ENCODE peak calls at places on chromosomes 6 and 20, in seven cellular contexts. One of them, this sample, is unnamed.

GRCh38 chr20:25692499-25692898 is 4.2 kb downstream of the ZNF337 start:
- DNase-seq in heart left ventricle: no peak
- DNase-seq in heart right ventricle: no peak
- DNase-seq in GM12865: no peak
- DNase-seq in breast epithelium: no peak
- DNase-seq in mesothelial cell of epicardium: no peak
- DNase-seq in activated CD8-positive, alpha-beta T cell treated with anti-CD3 and anti-CD28 coated beads for 36 hours: no peak
- DNase-seq in this sample: no peak

GRCh38 chr6:85135376-85136094 is 314.3 kb upstream of the NT5E start:
- DNase-seq in heart right ventricle: no peak
- DNase-seq in GM12865: no peak
- DNase-seq in mesothelial cell of epicardium: no peak
- DNase-seq in heart left ventricle: no peak
- DNase-seq in breast epithelium: no peak
- DNase-seq in activated CD8-positive, alpha-beta T cell treated with anti-CD3 and anti-CD28 coated beads for 36 hours: no peak
- DNase-seq in this sample: no peak

GRCh38 chr6:147504848-147505247 is 3.6 kb upstream of the SAMD5 start:
- DNase-seq in activated CD8-positive, alpha-beta T cell treated with anti-CD3 and anti-CD28 coated beads for 36 hours: no peak
- DNase-seq in breast epithelium: no peak
- DNase-seq in GM12865: no peak
- DNase-seq in heart right ventricle: no peak
- DNase-seq in mesothelial cell of epicardium: no peak
- DNase-seq in heart left ventricle: no peak
- DNase-seq in this sample: no peak

GRCh38 chr20:20317195-20318113 is 50.5 kb upstream of the INSM1 start:
- DNase-seq in mesothelial cell of epicardium: no peak
- DNase-seq in breast epithelium: no peak
- DNase-seq in heart right ventricle: no peak
- DNase-seq in heart left ventricle: peak
- DNase-seq in GM12865: peak
- DNase-seq in activated CD8-positive, alpha-beta T cell treated with anti-CD3 and anti-CD28 coated beads for 36 hours: no peak
- DNase-seq in this sample: no peak

GRCh38 chr6:118522422-118522821 is 25.7 kb upstream of the PLN start:
- DNase-seq in mesothelial cell of epicardium: no peak
- DNase-seq in GM12865: no peak
- DNase-seq in heart right ventricle: no peak
- DNase-seq in breast epithelium: no peak
- DNase-seq in activated CD8-positive, alpha-beta T cell treated with anti-CD3 and anti-CD28 coated beads for 36 hours: no peak
- DNase-seq in heart left ventricle: no peak
- DNase-seq in this sample: no peak

GRCh38 chr6:167793421-167793820 is 33.3 kb upstream of the AFDN start:
- DNase-seq in heart right ventricle: no peak
- DNase-seq in breast epithelium: no peak
- DNase-seq in heart left ventricle: no peak
- DNase-seq in mesothelial cell of epicardium: no peak
- DNase-seq in GM12865: no peak
- DNase-seq in activated CD8-positive, alpha-beta T cell treated with anti-CD3 and anti-CD28 coated beads for 36 hours: no peak
- DNase-seq in this sample: no peak

GRCh38 chr6:50264995-50265571 is 215.4 kb upstream of the DEFB112 start:
- DNase-seq in heart right ventricle: no peak
- DNase-seq in mesothelial cell of epicardium: no peak
- DNase-seq in breast epithelium: no peak
- DNase-seq in activated CD8-positive, alpha-beta T cell treated with anti-CD3 and anti-CD28 coated beads for 36 hours: no peak
- DNase-seq in GM12865: no peak
- DNase-seq in heart left ventricle: no peak
- DNase-seq in this sample: no peak

GRCh38 chr6:7542878-7543394 is 1.5 kb downstream of the DSP start:
- DNase-seq in mesothelial cell of epicardium: peak
- DNase-seq in breast epithelium: peak
- DNase-seq in activated CD8-positive, alpha-beta T cell treated with anti-CD3 and anti-CD28 coated beads for 36 hours: no peak
- DNase-seq in heart right ventricle: peak
- DNase-seq in GM12865: no peak
- DNase-seq in heart left ventricle: peak
- DNase-seq in this sample: peak

GRCh38 chr6:161353208-161353613 is 79.3 kb upstream of the AGPAT4 start:
- DNase-seq in activated CD8-positive, alpha-beta T cell treated with anti-CD3 and anti-CD28 coated beads for 36 hours: no peak
- DNase-seq in GM12865: no peak
- DNase-seq in breast epithelium: no peak
- DNase-seq in mesothelial cell of epicardium: no peak
- DNase-seq in heart right ventricle: no peak
- DNase-seq in heart left ventricle: no peak
- DNase-seq in this sample: no peak

GRCh38 chr6:119207327-119207726 is 128.9 kb upstream of the FAM184A start:
- DNase-seq in heart left ventricle: no peak
- DNase-seq in GM12865: no peak
- DNase-seq in activated CD8-positive, alpha-beta T cell treated with anti-CD3 and anti-CD28 coated beads for 36 hours: no peak
- DNase-seq in mesothelial cell of epicardium: no peak
- DNase-seq in breast epithelium: no peak
- DNase-seq in heart right ventricle: no peak
- DNase-seq in this sample: no peak

GRCh38 chr6:113829702-113830058 is 27.5 kb upstream of the MARCKS start:
- DNase-seq in heart left ventricle: no peak
- DNase-seq in mesothelial cell of epicardium: no peak
- DNase-seq in GM12865: no peak
- DNase-seq in breast epithelium: no peak
- DNase-seq in activated CD8-positive, alpha-beta T cell treated with anti-CD3 and anti-CD28 coated beads for 36 hours: no peak
- DNase-seq in heart right ventricle: no peak
- DNase-seq in this sample: no peak

GRCh38 chr6:154510144-154510905 is at the start of gene CNKSR3:
- DNase-seq in heart left ventricle: peak
- DNase-seq in GM12865: peak
- DNase-seq in activated CD8-positive, alpha-beta T cell treated with anti-CD3 and anti-CD28 coated beads for 36 hours: peak
- DNase-seq in heart right ventricle: peak
- DNase-seq in mesothelial cell of epicardium: peak
- DNase-seq in breast epithelium: peak
- DNase-seq in this sample: peak

GRCh38 chr20:20463933-20464374 is 96.0 kb downstream of the INSM1 start:
- DNase-seq in mesothelial cell of epicardium: no peak
- DNase-seq in GM12865: peak
- DNase-seq in heart left ventricle: no peak
- DNase-seq in activated CD8-positive, alpha-beta T cell treated with anti-CD3 and anti-CD28 coated beads for 36 hours: no peak
- DNase-seq in breast epithelium: no peak
- DNase-seq in heart right ventricle: no peak
- DNase-seq in this sample: no peak

GRCh38 chr6:42166444-42167141 is 6.6 kb upstream of the GUCA1A start:
- DNase-seq in heart right ventricle: peak
- DNase-seq in activated CD8-positive, alpha-beta T cell treated with anti-CD3 and anti-CD28 coated beads for 36 hours: peak
- DNase-seq in heart left ventricle: peak
- DNase-seq in mesothelial cell of epicardium: peak
- DNase-seq in breast epithelium: peak
- DNase-seq in GM12865: peak
- DNase-seq in this sample: peak

GRCh38 chr6:31712296-31712695 is 2.9 kb upstream of the LY6G6D start:
- DNase-seq in breast epithelium: no peak
- DNase-seq in GM12865: no peak
- DNase-seq in heart right ventricle: peak
- DNase-seq in activated CD8-positive, alpha-beta T cell treated with anti-CD3 and anti-CD28 coated beads for 36 hours: no peak
- DNase-seq in mesothelial cell of epicardium: no peak
- DNase-seq in heart left ventricle: peak
- DNase-seq in this sample: no peak

GRCh38 chr20:49140834-49141233 is 47.3 kb downstream of the STAU1 start:
- DNase-seq in heart left ventricle: no peak
- DNase-seq in heart right ventricle: no peak
- DNase-seq in breast epithelium: no peak
- DNase-seq in activated CD8-positive, alpha-beta T cell treated with anti-CD3 and anti-CD28 coated beads for 36 hours: no peak
- DNase-seq in GM12865: no peak
- DNase-seq in mesothelial cell of epicardium: no peak
- DNase-seq in this sample: no peak

GRCh38 chr20:16864069-16864468 is 115.9 kb downstream of the OTOR start:
- DNase-seq in activated CD8-positive, alpha-beta T cell treated with anti-CD3 and anti-CD28 coated beads for 36 hours: no peak
- DNase-seq in mesothelial cell of epicardium: no peak
- DNase-seq in heart right ventricle: no peak
- DNase-seq in breast epithelium: no peak
- DNase-seq in heart left ventricle: peak
- DNase-seq in GM12865: peak
- DNase-seq in this sample: no peak

GRCh38 chr6:16669227-16669626 is 92.0 kb downstream of the ATXN1 start:
- DNase-seq in heart left ventricle: no peak
- DNase-seq in GM12865: peak
- DNase-seq in breast epithelium: no peak
- DNase-seq in heart right ventricle: no peak
- DNase-seq in activated CD8-positive, alpha-beta T cell treated with anti-CD3 and anti-CD28 coated beads for 36 hours: peak
- DNase-seq in mesothelial cell of epicardium: no peak
- DNase-seq in this sample: no peak

GRCh38 chr20:10228330-10228729 is 9.7 kb downstream of the SNAP25 start:
- DNase-seq in heart right ventricle: no peak
- DNase-seq in mesothelial cell of epicardium: no peak
- DNase-seq in GM12865: no peak
- DNase-seq in breast epithelium: no peak
- DNase-seq in heart left ventricle: no peak
- DNase-seq in activated CD8-positive, alpha-beta T cell treated with anti-CD3 and anti-CD28 coated beads for 36 hours: no peak
- DNase-seq in this sample: no peak

GRCh38 chr6:139117734-139118133 is 17.1 kb upstream of the HECA start:
- DNase-seq in heart right ventricle: no peak
- DNase-seq in activated CD8-positive, alpha-beta T cell treated with anti-CD3 and anti-CD28 coated beads for 36 hours: no peak
- DNase-seq in mesothelial cell of epicardium: no peak
- DNase-seq in heart left ventricle: no peak
- DNase-seq in breast epithelium: no peak
- DNase-seq in GM12865: no peak
- DNase-seq in this sample: no peak

GRCh38 chr20:24100370-24101011 is 111.9 kb upstream of the GGTLC1 start:
- DNase-seq in heart right ventricle: no peak
- DNase-seq in breast epithelium: no peak
- DNase-seq in GM12865: peak
- DNase-seq in activated CD8-positive, alpha-beta T cell treated with anti-CD3 and anti-CD28 coated beads for 36 hours: peak
- DNase-seq in mesothelial cell of epicardium: no peak
- DNase-seq in heart left ventricle: peak
- DNase-seq in this sample: peak

GRCh38 chr6:11585426-11586016 is 48.0 kb downstream of the TMEM170B start:
- DNase-seq in GM12865: peak
- DNase-seq in activated CD8-positive, alpha-beta T cell treated with anti-CD3 and anti-CD28 coated beads for 36 hours: no peak
- DNase-seq in heart left ventricle: no peak
- DNase-seq in mesothelial cell of epicardium: no peak
- DNase-seq in heart right ventricle: no peak
- DNase-seq in breast epithelium: no peak
- DNase-seq in this sample: peak

GRCh38 chr6:110620065-110620464 is 143.7 kb upstream of the SLC22A16 start:
- DNase-seq in heart right ventricle: no peak
- DNase-seq in GM12865: no peak
- DNase-seq in activated CD8-positive, alpha-beta T cell treated with anti-CD3 and anti-CD28 coated beads for 36 hours: no peak
- DNase-seq in mesothelial cell of epicardium: no peak
- DNase-seq in heart left ventricle: no peak
- DNase-seq in breast epithelium: no peak
- DNase-seq in this sample: no peak

GRCh38 chr6:110999634-111000270 is 17.9 kb downstream of the RPF2 start:
- DNase-seq in heart left ventricle: no peak
- DNase-seq in mesothelial cell of epicardium: no peak
- DNase-seq in activated CD8-positive, alpha-beta T cell treated with anti-CD3 and anti-CD28 coated beads for 36 hours: no peak
- DNase-seq in heart right ventricle: no peak
- DNase-seq in breast epithelium: no peak
- DNase-seq in GM12865: peak
- DNase-seq in this sample: no peak

GRCh38 chr6:126170875-126171489 is 168.9 kb upstream of the CENPW start:
- DNase-seq in heart left ventricle: no peak
- DNase-seq in GM12865: peak
- DNase-seq in mesothelial cell of epicardium: no peak
- DNase-seq in heart right ventricle: no peak
- DNase-seq in breast epithelium: no peak
- DNase-seq in activated CD8-positive, alpha-beta T cell treated with anti-CD3 and anti-CD28 coated beads for 36 hours: peak
- DNase-seq in this sample: peak

GRCh38 chr6:119186490-119186889 is 108.0 kb upstream of the FAM184A start:
- DNase-seq in heart left ventricle: no peak
- DNase-seq in heart right ventricle: no peak
- DNase-seq in GM12865: no peak
- DNase-seq in activated CD8-positive, alpha-beta T cell treated with anti-CD3 and anti-CD28 coated beads for 36 hours: no peak
- DNase-seq in breast epithelium: no peak
- DNase-seq in mesothelial cell of epicardium: no peak
- DNase-seq in this sample: no peak

GRCh38 chr6:143718463-143718862 is 40.7 kb downstream of the PHACTR2 start:
- DNase-seq in activated CD8-positive, alpha-beta T cell treated with anti-CD3 and anti-CD28 coated beads for 36 hours: no peak
- DNase-seq in mesothelial cell of epicardium: no peak
- DNase-seq in heart left ventricle: no peak
- DNase-seq in heart right ventricle: no peak
- DNase-seq in breast epithelium: no peak
- DNase-seq in GM12865: no peak
- DNase-seq in this sample: no peak

GRCh38 chr6:128885381-128885780 is 2.4 kb downstream of the LAMA2 start:
- DNase-seq in breast epithelium: no peak
- DNase-seq in heart right ventricle: no peak
- DNase-seq in heart left ventricle: no peak
- DNase-seq in GM12865: no peak
- DNase-seq in activated CD8-positive, alpha-beta T cell treated with anti-CD3 and anti-CD28 coated beads for 36 hours: no peak
- DNase-seq in mesothelial cell of epicardium: no peak
- DNase-seq in this sample: no peak

GRCh38 chr6:128888444-128889175 is 5.7 kb downstream of the LAMA2 start:
- DNase-seq in mesothelial cell of epicardium: no peak
- DNase-seq in heart right ventricle: no peak
- DNase-seq in breast epithelium: no peak
- DNase-seq in heart left ventricle: no peak
- DNase-seq in activated CD8-positive, alpha-beta T cell treated with anti-CD3 and anti-CD28 coated beads for 36 hours: no peak
- DNase-seq in GM12865: no peak
- DNase-seq in this sample: no peak

GRCh38 chr6:128882560-128882959 is 378 bp upstream of the LAMA2 start:
- DNase-seq in heart left ventricle: peak
- DNase-seq in mesothelial cell of epicardium: no peak
- DNase-seq in breast epithelium: no peak
- DNase-seq in GM12865: no peak
- DNase-seq in activated CD8-positive, alpha-beta T cell treated with anti-CD3 and anti-CD28 coated beads for 36 hours: no peak
- DNase-seq in heart right ventricle: no peak
- DNase-seq in this sample: no peak

GRCh38 chr6:128882991-128883571 is at the start of gene LAMA2:
- DNase-seq in activated CD8-positive, alpha-beta T cell treated with anti-CD3 and anti-CD28 coated beads for 36 hours: peak
- DNase-seq in breast epithelium: peak
- DNase-seq in heart left ventricle: peak
- DNase-seq in GM12865: no peak
- DNase-seq in mesothelial cell of epicardium: peak
- DNase-seq in heart right ventricle: peak
- DNase-seq in this sample: no peak
- TF ChIP-seq CTCF in activated CD8-positive, alpha-beta T cell treated with anti-CD3 and anti-CD28 coated beads for 36 hours: no peak
- TF ChIP-seq CTCF in breast epithelium: no peak
- TF ChIP-seq CTCF in heart left ventricle: peak
- TF ChIP-seq CTCF in GM12865: no peak
- TF ChIP-seq CTCF in mesothelial cell of epicardium: no peak
- TF ChIP-seq CTCF in heart right ventricle: peak
- TF ChIP-seq CTCF in this sample: no peak

GRCh38 chr20:40966103-40966502 is 62.5 kb upstream of the TOP1 start:
- DNase-seq in mesothelial cell of epicardium: no peak
- DNase-seq in heart left ventricle: no peak
- DNase-seq in GM12865: peak
- DNase-seq in breast epithelium: no peak
- DNase-seq in heart right ventricle: no peak
- DNase-seq in activated CD8-positive, alpha-beta T cell treated with anti-CD3 and anti-CD28 coated beads for 36 hours: no peak
- DNase-seq in this sample: no peak
- TF ChIP-seq CTCF in mesothelial cell of epicardium: peak
- TF ChIP-seq CTCF in heart left ventricle: no peak
- TF ChIP-seq CTCF in GM12865: peak
- TF ChIP-seq CTCF in breast epithelium: no peak
- TF ChIP-seq CTCF in heart right ventricle: no peak
- TF ChIP-seq CTCF in activated CD8-positive, alpha-beta T cell treated with anti-CD3 and anti-CD28 coated beads for 36 hours: no peak
- TF ChIP-seq CTCF in this sample: no peak

GRCh38 chr20:48015943-48016723 is 230.9 kb upstream of the SULF2 start:
- DNase-seq in GM12865: no peak
- DNase-seq in breast epithelium: no peak
- DNase-seq in mesothelial cell of epicardium: no peak
- DNase-seq in heart left ventricle: no peak
- DNase-seq in activated CD8-positive, alpha-beta T cell treated with anti-CD3 and anti-CD28 coated beads for 36 hours: no peak
- DNase-seq in heart right ventricle: no peak
- DNase-seq in this sample: no peak
- TF ChIP-seq CTCF in GM12865: no peak
- TF ChIP-seq CTCF in breast epithelium: no peak
- TF ChIP-seq CTCF in mesothelial cell of epicardium: no peak
- TF ChIP-seq CTCF in heart left ventricle: no peak
- TF ChIP-seq CTCF in activated CD8-positive, alpha-beta T cell treated with anti-CD3 and anti-CD28 coated beads for 36 hours: no peak
- TF ChIP-seq CTCF in heart right ventricle: no peak
- TF ChIP-seq CTCF in this sample: no peak

GRCh38 chr6:4253604-4254211 is 118.3 kb upstream of the ECI2 start:
- DNase-seq in breast epithelium: no peak
- DNase-seq in heart right ventricle: peak
- DNase-seq in GM12865: no peak
- DNase-seq in heart left ventricle: no peak
- DNase-seq in mesothelial cell of epicardium: no peak
- DNase-seq in activated CD8-positive, alpha-beta T cell treated with anti-CD3 and anti-CD28 coated beads for 36 hours: no peak
- DNase-seq in this sample: no peak
- TF ChIP-seq CTCF in breast epithelium: peak
- TF ChIP-seq CTCF in heart right ventricle: peak
- TF ChIP-seq CTCF in GM12865: no peak
- TF ChIP-seq CTCF in heart left ventricle: peak
- TF ChIP-seq CTCF in mesothelial cell of epicardium: no peak
- TF ChIP-seq CTCF in activated CD8-positive, alpha-beta T cell treated with anti-CD3 and anti-CD28 coated beads for 36 hours: no peak
- TF ChIP-seq CTCF in this sample: no peak

This sample was measured in GM13976.